ENCODE peak calls at places on chromosomes 2 and 18, in four cellular contexts. N is fibroblast of the aortic adventitia, F is HCT116, J is left ventricle myocardium inferior. I is an unnamed sample.

GRCh38 chr2:510839-511238 is 166.4 kb downstream of the TMEM18 start:
- DNase-seq in N (no peak), F (no peak), J (no peak), I (no peak)

GRCh38 chr2:208046686-208047085 is 21.4 kb upstream of the PLEKHM3 start:
- DNase-seq in N (peak), F (no peak), J (no peak), I (no peak)

GRCh38 chr2:192126426-192126825 is 68.3 kb downstream of the TMEFF2 start:
- DNase-seq in N (no peak), F (no peak), J (no peak), I (no peak)

GRCh38 chr2:26112201-26112600 is 60.7 kb upstream of the GAREM2 start:
- DNase-seq in N (no peak), F (no peak), J (no peak), I (no peak)

GRCh38 chr2:72576861-72577260 is 249.0 kb downstream of the EXOC6B start:
- DNase-seq in N (peak), F (no peak), J (no peak), I (no peak)

GRCh38 chr2:146661494-146662096 is 1183.2 kb upstream of the ACVR2A start:
- DNase-seq in N (peak), F (peak), J (no peak), I (no peak)

GRCh38 chr2:172985139-172985874 is 90.3 kb upstream of the MAP3K20 start:
- DNase-seq in N (peak), F (peak), J (peak), I (no peak)

GRCh38 chr2:127398239-127398590 is 10.4 kb upstream of the MAP3K2 start:
- DNase-seq in N (peak), F (peak), J (peak), I (peak)

GRCh38 chr2:215839816-215840215 is 173.5 kb downstream of the MREG start:
- DNase-seq in N (no peak), F (no peak), J (no peak), I (no peak)

GRCh38 chr2:217479626-217480025 is 523.2 kb downstream of the TNS1 start:
- DNase-seq in N (no peak), F (no peak), J (no peak), I (no peak)

GRCh38 chr18:27608174-27608573 is 423.1 kb upstream of the CHST9 start:
- DNase-seq in N (no peak), F (no peak), J (no peak), I (no peak)

GRCh38 chr2:187034434-187034833 is 185.5 kb upstream of the ZSWIM2 start:
- DNase-seq in N (no peak), F (no peak), J (no peak), I (no peak)

GRCh38 chr18:58661423-58661822 is 9.8 kb upstream of the MALT1 start:
- DNase-seq in N (peak), F (no peak), J (no peak), I (no peak)

GRCh38 chr18:65527879-65528633 is 222.8 kb upstream of the CDH7 start:
- DNase-seq in N (no peak), F (no peak), J (no peak), I (no peak)

GRCh38 chr2:174259981-174260380 is 11.6 kb upstream of the OLA1 start:
- DNase-seq in N (peak), F (no peak), J (no peak), I (no peak)

DNA sequence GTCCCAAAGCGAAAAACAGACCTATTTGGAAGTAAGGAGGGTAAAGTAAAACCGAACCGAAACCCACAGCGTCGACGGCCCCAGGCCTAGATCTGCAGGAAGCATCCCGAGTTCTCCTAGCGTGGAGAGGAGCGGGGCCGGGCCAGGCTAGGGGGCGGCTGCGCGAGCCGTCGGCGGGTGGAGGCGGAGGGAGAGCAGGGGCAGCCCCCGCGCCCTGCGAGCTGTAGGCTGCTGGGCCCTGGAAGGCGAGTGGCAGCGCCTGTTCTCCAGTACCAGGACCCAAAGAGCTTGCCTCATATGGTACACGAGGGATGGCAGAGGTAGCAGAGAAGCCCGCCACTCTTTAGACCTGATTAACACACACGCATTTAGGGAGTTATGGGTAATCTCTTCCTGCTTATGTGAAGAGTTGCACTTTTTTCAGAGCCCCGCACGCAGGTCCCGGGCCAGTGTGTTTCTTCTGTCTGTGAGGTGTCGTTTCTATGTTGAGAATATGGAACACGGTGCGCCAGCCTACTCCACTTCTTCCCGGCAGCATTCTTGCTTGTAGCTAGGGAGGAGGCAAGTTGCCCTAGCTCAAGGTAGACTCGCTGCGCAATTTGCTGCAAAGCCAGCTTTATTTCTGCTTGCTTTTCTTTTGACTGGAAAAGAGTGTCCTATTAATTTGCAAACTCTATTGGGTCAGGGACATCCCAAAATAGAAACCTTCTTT is 71.1 kb downstream of the ARHGEF33 start:
- DNase-seq in N (no peak), F (no peak), J (no peak), I (no peak)
- H3K4me3 ChIP-seq in N (peak), F (no peak), J (peak), I (peak)

GRCh38 chr2:43104763-43105162 is 121.6 kb downstream of the ZFP36L2 start:
- DNase-seq in N (no peak), F (no peak), J (no peak), I (no peak)

GRCh38 chr2:43104106-43104505 is 122.3 kb downstream of the ZFP36L2 start:
- DNase-seq in N (no peak), F (no peak), J (no peak), I (no peak)

GRCh38 chr2:43106767-43107527 is 119.5 kb downstream of the ZFP36L2 start:
- DNase-seq in N (peak), F (no peak), J (no peak), I (no peak)

GRCh38 chr2:43107679-43108078 is 118.7 kb downstream of the ZFP36L2 start:
- DNase-seq in N (no peak), F (no peak), J (no peak), I (no peak)

GRCh38 chr2:43105586-43106562 is 120.5 kb downstream of the ZFP36L2 start:
- DNase-seq in N (peak), F (peak), J (peak), I (no peak)
- TF ChIP-seq CTCF in N (peak), F (peak), J (peak), I (peak)

DNA sequence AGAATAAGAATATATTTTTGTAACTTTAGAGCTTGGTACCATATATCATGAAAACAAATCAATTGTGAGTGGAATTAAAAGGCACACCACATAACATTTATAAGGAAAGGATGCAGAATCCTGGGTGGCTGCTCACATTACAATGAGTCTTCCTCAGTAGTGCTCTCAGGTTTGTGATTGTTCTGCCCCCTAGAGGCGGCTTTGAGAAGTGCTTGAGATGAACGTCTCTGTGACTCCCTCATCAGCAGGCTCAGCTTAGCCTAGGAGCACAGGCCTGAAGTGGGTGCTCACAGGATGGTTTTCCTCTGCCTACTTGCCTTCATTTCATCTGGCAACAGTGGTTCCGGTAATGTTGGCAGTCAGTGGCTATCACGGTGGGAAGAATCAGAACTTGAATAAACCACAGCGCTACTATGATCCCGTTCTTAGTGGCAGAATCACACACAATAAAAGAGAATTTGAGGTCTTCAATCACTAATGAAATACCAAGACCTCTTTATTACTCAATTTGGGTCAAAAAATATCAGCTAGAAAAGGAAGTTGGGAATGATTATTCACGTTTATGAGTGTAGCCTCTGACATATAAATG is 38.1 kb upstream of the B4GALT6 start:
- DNase-seq in N (peak), F (peak), J (peak), I (peak)
- H3K4me3 ChIP-seq in N (no peak), F (no peak), J (no peak), I (no peak)

GRCh38 chr2:211216221-211216620 is 659.8 kb downstream of the CPS1 start:
- DNase-seq in N (peak), F (no peak), J (no peak), I (no peak)
- TF ChIP-seq CTCF in N (peak), F (peak), J (no peak), I (no peak)

GRCh38 chr2:15640291-15640711 is 48.6 kb downstream of the DDX1 start:
- DNase-seq in N (peak), F (no peak), J (no peak), I (no peak)
- H3K4me3 ChIP-seq in N (no peak), F (no peak), J (no peak), I (no peak)

I was measured in thoracic aorta.